ENCODE peak calls at places on chromosome 17, in seven cellular contexts. S, C, Z, B, W, Q and N are unnamed samples.

GRCh38 chr17:45341389-45342158 is 24.8 kb upstream of the MAP3K14 start:
- DNase-seq in W (peak), S (no peak), Z (peak), B (no peak), Q (peak), C (no peak), N (no peak)

GRCh38 chr17:63984651-63985386 is 12.1 kb upstream of the SCN4A start:
- DNase-seq in B (peak), Z (peak), Q (peak), C (peak), W (no peak), S (no peak), N (no peak)

GRCh38 chr17:29349409-29349808 is 40.8 kb upstream of the TAOK1 start:
- DNase-seq in S (no peak), W (no peak), C (no peak), Q (no peak), Z (no peak), B (no peak), N (no peak)

GRCh38 chr17:35744830-35745229 is 8.2 kb downstream of the GAS2L2 start:
- DNase-seq in C (no peak), W (no peak), Z (no peak), S (no peak), Q (no peak), B (peak), N (no peak)

GRCh38 chr17:43740541-43740940 is 18.1 kb downstream of the SOST start:
- DNase-seq in S (no peak), B (no peak), W (no peak), C (no peak), Q (peak), Z (no peak), N (no peak)

GRCh38 chr17:43661699-43662431 is at the start of gene MEOX1:
- DNase-seq in Z (no peak), B (no peak), C (peak), S (no peak), W (no peak), Q (peak), N (peak)

GRCh38 chr17:10161392-10161791 is 37.0 kb downstream of the GAS7 start:
- DNase-seq in W (no peak), B (no peak), Z (no peak), C (no peak), S (no peak), Q (no peak), N (no peak)

GRCh38 chr17:8060274-8060673 is 21.4 kb downstream of the ALOX15B start:
- DNase-seq in Z (peak), B (no peak), W (no peak), Q (peak), S (peak), C (peak), N (peak)

GRCh38 chr17:67050476-67051154 is 6.3 kb downstream of the CACNG1 start:
- DNase-seq in Q (no peak), B (no peak), S (no peak), W (no peak), C (no peak), Z (no peak), N (no peak)

GRCh38 chr17:57612202-57613071 is 132.7 kb downstream of the CCDC182 start:
- DNase-seq in B (no peak), S (no peak), Q (no peak), Z (no peak), W (no peak), C (peak), N (no peak)

GRCh38 chr17:44398692-44399691 is 9.5 kb upstream of the ITGA2B start:
- DNase-seq in C (no peak), B (no peak), Z (no peak), Q (no peak), S (no peak), W (no peak), N (no peak)

GRCh38 chr17:13025264-13025627 is 7.4 kb upstream of the ELAC2 start:
- DNase-seq in B (no peak), C (no peak), W (no peak), Z (no peak), S (no peak), Q (no peak), N (no peak)

GRCh38 chr17:6753565-6753964 is 2.3 kb upstream of the XAF1 start:
- DNase-seq in W (no peak), C (no peak), Q (peak), Z (no peak), B (no peak), S (no peak), N (no peak)

GRCh38 chr17:57502696-57503307 is 242.3 kb downstream of the CCDC182 start:
- DNase-seq in C (no peak), W (no peak), S (no peak), Z (no peak), Q (no peak), B (no peak), N (no peak)

GRCh38 chr17:69796093-69796492 is 278.9 kb upstream of the KCNJ16 start:
- DNase-seq in S (no peak), C (no peak), Z (no peak), Q (no peak), W (no peak), B (no peak), N (no peak)

DNA sequence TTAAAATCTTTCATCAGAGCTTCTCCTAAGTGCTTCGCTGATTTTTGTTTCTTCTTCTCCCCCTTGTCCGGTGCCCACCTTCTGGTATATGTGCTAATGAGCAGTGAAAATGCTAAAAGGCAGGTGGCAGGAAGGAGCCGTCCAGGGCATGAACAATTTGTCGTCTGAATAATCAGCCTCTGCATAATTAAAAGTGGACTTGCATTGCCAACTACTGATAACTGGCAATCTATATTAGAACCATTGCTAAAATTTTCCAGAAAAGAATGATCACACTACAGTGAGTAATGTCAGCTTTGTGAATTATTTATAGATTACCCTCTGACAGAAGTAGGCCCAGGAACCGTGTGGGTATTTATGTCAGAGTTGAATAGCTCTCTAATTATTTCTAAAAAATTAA is 28.1 kb downstream of the SERPINF1 start:
- DNase-seq in S (no peak), C (no peak), B (no peak), Q (no peak), W (no peak), Z (no peak), N (no peak)
- TF ChIP-seq CTCF in S (no peak), C (no peak), B (no peak), Q (no peak), W (no peak), Z (no peak), N (no peak)

GRCh38 chr17:74119960-74120359 is 83.5 kb upstream of the RPL38 start:
- DNase-seq in S (no peak), W (no peak), Z (no peak), C (no peak), B (no peak), Q (no peak), N (no peak)

GRCh38 chr17:74125160-74125559 is 78.3 kb upstream of the RPL38 start:
- DNase-seq in S (no peak), Q (no peak), C (no peak), Z (no peak), B (no peak), W (no peak), N (no peak)

GRCh38 chr17:74126179-74126900 is 77.1 kb upstream of the RPL38 start:
- DNase-seq in B (no peak), C (no peak), Q (no peak), Z (peak), W (no peak), S (no peak), N (no peak)

GRCh38 chr17:74123866-74124265 is 79.6 kb upstream of the RPL38 start:
- DNase-seq in C (no peak), Z (no peak), W (no peak), B (no peak), S (no peak), Q (no peak), N (no peak)

DNA sequence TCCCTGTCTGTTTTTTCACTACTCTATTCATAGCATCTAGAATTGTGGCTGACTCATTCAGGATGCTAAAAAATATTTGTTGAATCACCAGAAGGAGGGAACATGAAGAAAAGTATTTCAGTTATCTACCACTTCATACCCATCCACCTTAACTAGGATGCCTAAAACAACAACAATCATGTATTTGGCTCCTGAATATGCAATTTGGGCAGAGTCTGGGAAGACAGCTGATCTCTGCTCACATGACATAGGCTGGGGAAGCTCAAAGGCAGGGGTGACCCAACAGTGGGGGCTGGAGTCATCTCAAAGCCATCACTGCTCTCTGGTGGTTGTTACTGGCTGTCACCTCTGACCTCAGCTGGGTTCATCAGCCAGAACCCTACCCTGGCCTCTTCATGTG is 80.1 kb upstream of the RPL38 start:
- DNase-seq in W (no peak), Z (no peak), S (no peak), B (no peak), C (no peak), Q (peak), N (no peak)
- TF ChIP-seq CTCF in W (no peak), Z (no peak), S (no peak), B (no peak), C (no peak), Q (no peak), N (no peak)

GRCh38 chr17:2982854-2983636 is 80.4 kb downstream of the OR1D5 start:
- DNase-seq in W (peak), S (no peak), Q (no peak), Z (no peak), B (peak), C (no peak), N (no peak)
- TF ChIP-seq CTCF in W (no peak), S (no peak), Q (no peak), Z (no peak), B (peak), C (no peak), N (no peak)

DNA sequence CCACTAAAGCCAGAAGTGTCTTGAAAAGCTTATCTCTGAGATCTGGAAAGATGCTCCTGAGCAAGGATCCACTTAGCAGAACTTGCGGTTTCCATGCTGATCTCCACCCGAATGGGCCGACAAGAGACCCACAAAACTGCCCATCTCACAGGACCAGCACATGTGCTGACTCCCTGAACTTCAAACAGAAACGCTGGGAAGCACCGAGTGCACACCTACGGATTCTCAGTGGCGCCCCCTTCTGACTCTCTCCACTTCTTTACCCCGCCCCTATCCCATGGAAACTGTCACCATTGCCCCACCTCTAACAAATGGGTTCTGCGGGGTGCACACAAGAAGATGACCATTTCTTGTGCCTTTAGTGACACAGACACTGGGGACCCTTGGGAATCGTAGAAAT is 21.4 kb downstream of the CDRT4 start:
- DNase-seq in B (no peak), W (no peak), C (no peak), S (no peak), Z (no peak), Q (no peak), N (no peak)
- TF ChIP-seq CTCF in B (no peak), W (no peak), C (no peak), S (no peak), Z (no peak), Q (peak), N (no peak)

GRCh38 chr17:58870747-58871146 is 115.1 kb downstream of the PPM1E start:
- DNase-seq in Z (peak), B (no peak), C (peak), W (no peak), Q (peak), S (no peak), N (no peak)

GRCh38 chr17:58875261-58875660 is 119.6 kb downstream of the PPM1E start:
- DNase-seq in W (no peak), C (peak), S (no peak), B (no peak), Z (no peak), Q (no peak), N (peak)

GRCh38 chr17:58873926-58874325 is 118.3 kb downstream of the PPM1E start:
- DNase-seq in C (no peak), Z (no peak), S (no peak), B (no peak), Q (no peak), W (no peak), N (no peak)
- TF ChIP-seq CTCF in C (no peak), Z (no peak), S (no peak), B (no peak), Q (no peak), W (no peak), N (no peak)